ENCODE peak calls at places on chromosomes 1 and 21, in five cellular contexts. One of them, this sample, is unnamed.

GRCh38 chr1:200153277-200154055 is 126.0 kb downstream of the NR5A2 start:
- DNase-seq in tibial artery: no peak
- DNase-seq in ovary: no peak
- DNase-seq in AG04450: no peak
- DNase-seq in GM13977: peak; percentile 38
- DNase-seq in this sample: no peak

GRCh38 chr21:27572681-27573080 is 605.8 kb upstream of the ADAMTS5 start:
- DNase-seq in tibial artery: no peak
- DNase-seq in ovary: no peak
- DNase-seq in AG04450: peak; percentile 34
- DNase-seq in GM13977: no peak
- DNase-seq in this sample: no peak

GRCh38 chr1:197413564-197413963 is 145.5 kb downstream of the CRB1 start:
- DNase-seq in tibial artery: no peak
- DNase-seq in ovary: no peak
- DNase-seq in AG04450: no peak
- DNase-seq in GM13977: no peak
- DNase-seq in this sample: no peak

GRCh38 chr1:229710746-229711145 is 84.7 kb downstream of the URB2 start:
- DNase-seq in tibial artery: no peak
- DNase-seq in ovary: no peak
- DNase-seq in AG04450: no peak
- DNase-seq in GM13977: no peak
- DNase-seq in this sample: no peak

GRCh38 chr1:32020338-32020737 is 6.7 kb downstream of the KHDRBS1 start:
- DNase-seq in tibial artery: no peak
- DNase-seq in ovary: no peak
- DNase-seq in AG04450: no peak
- DNase-seq in GM13977: no peak
- DNase-seq in this sample: no peak

GRCh38 chr1:230905733-230906132 is 37.4 kb upstream of the C1orf198 start:
- DNase-seq in tibial artery: no peak
- DNase-seq in ovary: no peak
- DNase-seq in AG04450: no peak
- DNase-seq in GM13977: no peak
- DNase-seq in this sample: no peak

GRCh38 chr21:45796003-45796402 is 152.5 kb downstream of the PCBP3 start:
- DNase-seq in tibial artery: no peak
- DNase-seq in ovary: no peak
- DNase-seq in AG04450: no peak
- DNase-seq in GM13977: no peak
- DNase-seq in this sample: no peak

GRCh38 chr1:79398501-79398900 is 392.0 kb upstream of the ADGRL4 start:
- DNase-seq in tibial artery: no peak
- DNase-seq in ovary: no peak
- DNase-seq in AG04450: no peak
- DNase-seq in GM13977: no peak
- DNase-seq in this sample: no peak

GRCh38 chr1:7592120-7592798 is 178.8 kb upstream of the VAMP3 start:
- DNase-seq in tibial artery: peak; percentile 37
- DNase-seq in ovary: peak; percentile 12
- DNase-seq in AG04450: no peak
- DNase-seq in GM13977: no peak
- DNase-seq in this sample: peak; percentile 0

GRCh38 chr1:7595338-7595737 is 175.8 kb upstream of the VAMP3 start:
- DNase-seq in tibial artery: no peak
- DNase-seq in ovary: peak; percentile 17
- DNase-seq in AG04450: no peak
- DNase-seq in GM13977: no peak
- DNase-seq in this sample: peak; percentile 27

GRCh38 chr1:7596126-7596755 is 174.9 kb upstream of the VAMP3 start:
- DNase-seq in tibial artery: peak; percentile 35
- DNase-seq in ovary: peak; percentile 12
- DNase-seq in AG04450: no peak
- DNase-seq in GM13977: no peak
- DNase-seq in this sample: peak; percentile 48

GRCh38 chr1:7594714-7595295 is 176.3 kb upstream of the VAMP3 start:
- DNase-seq in tibial artery: no peak
- DNase-seq in ovary: peak; percentile 5
- DNase-seq in AG04450: no peak
- DNase-seq in GM13977: no peak
- DNase-seq in this sample: no peak

DNA sequence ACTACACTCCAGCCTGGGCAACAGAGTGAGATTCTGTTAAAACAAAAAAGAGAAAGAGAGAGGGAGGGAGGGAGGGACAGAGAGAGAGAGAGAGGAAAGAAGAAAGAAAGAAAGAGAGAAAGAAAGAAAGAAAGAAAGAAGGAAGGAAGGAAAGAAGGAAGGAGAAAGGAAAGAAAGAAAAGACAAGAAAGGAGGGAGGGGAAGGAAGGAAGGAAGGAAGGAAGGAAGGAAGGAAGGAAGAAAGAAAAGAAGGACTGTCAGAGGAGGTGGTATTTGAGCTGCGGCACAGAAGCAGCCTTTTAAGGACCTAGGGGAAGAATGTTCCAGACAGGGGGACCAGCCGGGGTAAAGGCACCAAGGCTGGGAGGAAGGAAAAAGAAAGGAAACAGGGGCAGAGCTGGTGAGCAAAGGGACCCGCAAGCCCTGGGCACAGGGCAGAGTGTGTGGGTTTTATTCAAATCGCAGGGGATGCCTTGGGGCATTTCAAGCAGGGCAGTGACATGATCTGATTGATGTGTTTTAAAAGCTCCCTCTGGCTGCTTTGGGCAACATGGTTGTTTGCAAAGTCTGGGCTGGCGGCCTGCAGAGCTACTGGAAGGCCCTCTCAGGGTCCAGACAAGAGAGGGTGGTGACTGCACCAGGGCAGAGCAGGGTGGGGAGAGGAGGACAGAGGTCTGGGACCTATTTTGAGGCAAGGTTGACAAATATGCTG is 176.9 kb upstream of the VAMP3 start:
- DNase-seq in tibial artery: no peak
- DNase-seq in ovary: peak; percentile 7
- DNase-seq in AG04450: no peak
- DNase-seq in GM13977: no peak
- DNase-seq in this sample: no peak
- TF ChIP-seq CTCF in tibial artery: no peak
- TF ChIP-seq CTCF in ovary: no peak
- TF ChIP-seq CTCF in AG04450: no peak
- TF ChIP-seq CTCF in GM13977: no peak
- TF ChIP-seq CTCF in this sample: no peak

DNA sequence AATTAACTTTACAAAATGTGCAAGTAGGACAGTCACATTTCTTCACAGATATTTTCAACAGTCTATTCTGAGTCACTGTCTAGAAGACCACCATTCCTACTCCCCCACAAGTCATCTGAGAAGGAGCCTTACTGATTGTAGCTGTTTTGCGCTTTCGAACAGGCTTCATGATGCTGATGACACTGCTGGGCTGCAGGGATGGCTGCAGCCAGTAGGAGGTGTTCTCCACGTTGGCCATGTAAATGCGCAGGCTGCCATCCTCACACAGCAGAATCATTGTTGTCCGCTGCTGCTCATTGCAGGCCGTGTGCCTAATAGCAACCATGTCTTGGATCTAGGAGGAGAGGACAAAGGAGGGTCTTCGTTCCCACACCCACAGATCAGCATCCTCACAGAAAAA is 56.9 kb downstream of the UBR4 start:
- DNase-seq in tibial artery: no peak
- DNase-seq in ovary: no peak
- DNase-seq in AG04450: no peak
- DNase-seq in GM13977: no peak
- DNase-seq in this sample: no peak
- TF ChIP-seq CTCF in tibial artery: no peak
- TF ChIP-seq CTCF in ovary: no peak
- TF ChIP-seq CTCF in AG04450: peak; percentile 7
- TF ChIP-seq CTCF in GM13977: no peak
- TF ChIP-seq CTCF in this sample: no peak

DNA sequence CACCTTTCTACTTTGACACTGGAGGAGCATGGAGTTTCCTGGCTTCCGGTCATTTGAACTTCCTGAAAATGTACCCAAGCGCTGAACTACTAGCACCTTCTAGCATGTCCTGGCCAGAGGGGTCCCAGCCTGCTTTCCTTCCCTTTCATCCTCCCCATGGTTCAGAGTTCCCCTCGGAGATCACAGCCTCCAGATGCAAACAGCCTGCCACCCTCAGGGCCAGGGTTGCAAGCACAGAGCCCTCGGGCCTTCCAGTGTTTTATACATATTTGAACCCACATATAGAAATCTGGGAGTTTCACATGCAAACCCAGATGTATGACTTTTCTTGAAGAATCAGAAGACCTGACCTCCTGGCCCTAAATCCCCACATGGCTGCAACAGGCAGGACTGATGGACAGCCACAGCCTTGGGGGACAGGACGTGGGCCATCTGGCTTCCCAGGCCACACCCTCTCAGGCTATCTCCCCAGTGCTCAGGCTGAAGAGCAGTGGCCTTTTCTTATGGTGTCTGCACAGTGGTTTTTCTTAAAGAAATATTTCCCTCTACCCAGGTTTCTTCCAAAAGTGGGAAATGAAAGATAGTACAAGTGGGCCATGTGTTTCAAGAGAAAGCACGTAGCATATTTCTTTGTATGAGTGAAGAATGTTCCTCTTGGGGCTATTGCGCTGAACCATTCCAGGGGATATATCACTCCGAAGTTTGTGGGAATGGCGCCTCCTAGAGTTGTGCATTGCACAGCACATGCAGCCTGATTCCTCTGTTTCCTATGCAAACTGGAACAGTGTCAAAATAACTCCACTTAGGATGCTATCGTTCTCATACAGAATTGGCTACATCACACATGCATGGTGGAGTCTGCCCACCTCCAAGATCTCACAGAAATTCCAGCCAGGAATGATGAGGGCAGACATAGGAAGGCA is 232.0 kb upstream of the VAMP3 start:
- DNase-seq in tibial artery: no peak
- DNase-seq in ovary: no peak
- DNase-seq in AG04450: no peak
- DNase-seq in GM13977: no peak
- DNase-seq in this sample: no peak
- TF ChIP-seq CTCF in tibial artery: no peak
- TF ChIP-seq CTCF in ovary: no peak
- TF ChIP-seq CTCF in AG04450: no peak
- TF ChIP-seq CTCF in GM13977: peak; percentile 16
- TF ChIP-seq CTCF in this sample: no peak

GRCh38 chr1:54002544-54003248 is 15.3 kb downstream of the LDLRAD1 start:
- DNase-seq in tibial artery: no peak
- DNase-seq in ovary: no peak
- DNase-seq in AG04450: no peak
- DNase-seq in GM13977: no peak
- DNase-seq in this sample: no peak

GRCh38 chr1:54001620-54002019 is 16.4 kb downstream of the LDLRAD1 start:
- DNase-seq in tibial artery: no peak
- DNase-seq in ovary: no peak
- DNase-seq in AG04450: no peak
- DNase-seq in GM13977: peak; percentile 2
- DNase-seq in this sample: no peak

GRCh38 chr1:54006508-54006907 is 11.5 kb downstream of the LDLRAD1 start:
- DNase-seq in tibial artery: peak; percentile 34
- DNase-seq in ovary: no peak
- DNase-seq in AG04450: no peak
- DNase-seq in GM13977: no peak
- DNase-seq in this sample: no peak

GRCh38 chr1:54004481-54005049 is 13.4 kb downstream of the LDLRAD1 start:
- DNase-seq in tibial artery: peak; percentile 54
- DNase-seq in ovary: no peak
- DNase-seq in AG04450: no peak
- DNase-seq in GM13977: peak; percentile 3
- DNase-seq in this sample: no peak

GRCh38 chr1:54003249-54003646 is 14.7 kb downstream of the LDLRAD1 start:
- DNase-seq in tibial artery: peak; percentile 4
- DNase-seq in ovary: no peak
- DNase-seq in AG04450: no peak
- DNase-seq in GM13977: peak; percentile 1
- DNase-seq in this sample: no peak
- TF ChIP-seq CTCF in tibial artery: no peak
- TF ChIP-seq CTCF in ovary: no peak
- TF ChIP-seq CTCF in AG04450: no peak
- TF ChIP-seq CTCF in GM13977: no peak
- TF ChIP-seq CTCF in this sample: no peak

GRCh38 chr1:53822931-53823330 is 15.2 kb downstream of the NDC1 start:
- DNase-seq in tibial artery: no peak
- DNase-seq in ovary: no peak
- DNase-seq in AG04450: no peak
- DNase-seq in GM13977: no peak
- DNase-seq in this sample: no peak
- TF ChIP-seq CTCF in tibial artery: no peak
- TF ChIP-seq CTCF in ovary: no peak
- TF ChIP-seq CTCF in AG04450: no peak
- TF ChIP-seq CTCF in GM13977: no peak
- TF ChIP-seq CTCF in this sample: no peak

DNA sequence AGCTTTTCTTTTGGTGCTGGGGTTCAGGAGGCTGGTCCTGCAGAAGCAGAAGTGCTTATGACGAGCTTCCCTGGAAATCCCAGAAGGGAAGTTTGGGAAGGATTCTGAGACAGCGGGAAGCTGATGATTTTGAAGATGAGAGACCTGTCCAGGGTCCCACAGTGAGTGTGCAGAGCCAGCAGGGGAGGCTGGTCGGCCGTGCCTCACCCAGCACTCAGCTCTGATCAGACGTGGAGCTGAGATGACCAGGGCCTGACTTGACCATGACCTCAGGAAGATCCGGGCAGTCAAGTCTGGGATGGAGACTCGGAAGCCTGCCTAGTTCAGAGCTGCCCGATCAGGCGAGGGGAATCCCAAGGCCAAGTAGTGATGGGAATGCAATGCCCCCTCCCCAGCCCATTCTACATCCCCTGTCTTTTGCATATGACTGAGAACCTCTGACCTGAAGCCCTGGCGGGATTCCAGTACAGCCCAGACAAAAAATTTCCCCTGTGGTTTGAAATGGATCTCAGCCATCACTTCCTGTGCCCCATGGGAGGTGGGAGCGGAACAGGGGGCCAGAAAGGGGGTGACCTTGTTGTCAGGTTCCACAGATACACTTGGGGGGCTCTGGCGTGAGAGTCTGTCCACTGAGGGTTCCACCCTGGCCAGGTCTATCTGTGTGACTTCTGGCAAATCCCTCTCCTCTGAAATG is 96.8 kb upstream of the RUNX3 start:
- DNase-seq in tibial artery: no peak
- DNase-seq in ovary: no peak
- DNase-seq in AG04450: no peak
- DNase-seq in GM13977: no peak
- DNase-seq in this sample: no peak
- TF ChIP-seq CTCF in tibial artery: no peak
- TF ChIP-seq CTCF in ovary: no peak
- TF ChIP-seq CTCF in AG04450: no peak
- TF ChIP-seq CTCF in GM13977: peak; percentile 18
- TF ChIP-seq CTCF in this sample: no peak

DNA sequence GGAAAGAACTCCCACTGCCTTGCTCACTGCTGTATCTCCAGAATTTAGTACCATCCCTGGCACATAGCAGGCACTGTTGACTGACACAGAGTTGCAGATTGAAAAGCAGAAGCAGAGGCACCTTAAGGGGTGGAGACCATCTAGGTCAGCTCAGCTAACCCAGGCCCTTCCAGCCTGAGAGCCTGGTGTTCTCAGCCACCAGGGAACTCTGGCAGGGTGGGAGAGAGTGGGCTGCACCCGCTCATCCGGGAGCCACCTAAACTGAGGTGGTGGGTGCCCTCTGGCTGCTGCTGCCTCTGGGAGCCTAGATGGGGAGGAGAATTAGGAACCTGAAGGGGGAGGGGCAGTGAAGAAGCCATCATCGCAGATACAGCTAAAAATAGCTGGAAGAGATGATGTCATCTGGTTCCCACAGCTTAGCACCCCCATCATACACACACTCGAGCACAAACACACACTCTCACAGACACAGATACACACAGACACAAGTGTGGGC is 1.5 kb upstream of the TSPAN1 start:
- DNase-seq in tibial artery: no peak
- DNase-seq in ovary: no peak
- DNase-seq in AG04450: no peak
- DNase-seq in GM13977: no peak
- DNase-seq in this sample: no peak
- TF ChIP-seq CTCF in tibial artery: no peak
- TF ChIP-seq CTCF in ovary: no peak
- TF ChIP-seq CTCF in AG04450: no peak
- TF ChIP-seq CTCF in GM13977: no peak
- TF ChIP-seq CTCF in this sample: no peak

This sample was measured in nephron progenitor cell.